ENCODE peak calls at places on chromosomes 16 and 17, in ten cellular contexts. Q is HuH-7.5; E is HFF-Myc; A is HS-27A; V is lung; O is H7; N is NCI-H774; M is activated effector memory CD4-positive, alpha-beta T cell treated with anti-CD3 and anti-CD28 coated beads, Interleukin-2, amount 50 U/mL, for 16 hours; Y is omental fat pad; S is HCEC 1CT. L is an unnamed sample.

GRCh38 chr16:85612191-85612800 is 826 bp upstream of the GSE1 start:
- DNase-seq in Q (peak; percentile 92), E (peak; percentile 51), A (peak; percentile 90), V (peak; percentile 93), O (peak; percentile 94), N (no peak), M (peak; percentile 70), Y (no peak), S (peak; percentile 86), L (no peak)

GRCh38 chr17:48100591-48101011 is 677 bp downstream of the CBX1 start:
- DNase-seq in Q (peak; percentile 43), E (no peak), A (peak; percentile 70), V (peak; percentile 59), O (peak; percentile 86), N (peak; percentile 75), M (no peak), Y (peak; percentile 31), S (peak; percentile 53), L (peak; percentile 65)

GRCh38 chr16:23670137-23670776 is 8.4 kb upstream of the PLK1 start:
- DNase-seq in Q (no peak), E (no peak), A (no peak), V (no peak), O (no peak), N (no peak), M (no peak), Y (no peak), S (peak; percentile 96), L (no peak)

GRCh38 chr17:40182606-40183005 is 5.3 kb downstream of the RAPGEFL1 start:
- DNase-seq in Q (no peak), E (no peak), A (no peak), V (no peak), O (no peak), N (no peak), M (no peak), Y (no peak), S (no peak), L (no peak)

GRCh38 chr16:85988723-85989313 is 89.9 kb downstream of the IRF8 start:
- DNase-seq in Q (no peak), E (no peak), A (no peak), V (no peak), O (no peak), N (no peak), M (no peak), Y (no peak), S (no peak), L (no peak)

GRCh38 chr16:72997141-72997542 is 50.8 kb downstream of the ZFHX3 start:
- DNase-seq in Q (no peak), E (no peak), A (no peak), V (peak; percentile 71), O (no peak), N (no peak), M (peak; percentile 6), Y (no peak), S (peak; percentile 48), L (no peak)

GRCh38 chr16:11392041-11392581 is 46.9 kb downstream of the RMI2 start:
- DNase-seq in Q (no peak), E (no peak), A (no peak), V (no peak), O (peak; percentile 64), N (no peak), M (no peak), Y (no peak), S (no peak), L (no peak)

GRCh38 chr16:31876955-31877828 is 3.6 kb downstream of the ZNF267 start:
- DNase-seq in Q (no peak), E (peak; percentile 52), A (no peak), V (no peak), O (no peak), N (no peak), M (peak; percentile 78), Y (no peak), S (peak; percentile 92), L (no peak)

GRCh38 chr16:16093625-16094332 is 129.5 kb downstream of the ABCC6 start:
- DNase-seq in Q (no peak), E (no peak), A (no peak), V (no peak), O (peak; percentile 62), N (no peak), M (no peak), Y (no peak), S (no peak), L (no peak)

GRCh38 chr16:85327731-85328664 is 215.7 kb upstream of the CIBAR2 start:
- DNase-seq in Q (no peak), E (no peak), A (no peak), V (no peak), O (peak; percentile 94), N (peak; percentile 12), M (no peak), Y (no peak), S (no peak), L (peak; percentile 79)

GRCh38 chr16:57093845-57094564 is 1.6 kb downstream of the CPNE2 start:
- DNase-seq in Q (no peak), E (no peak), A (no peak), V (no peak), O (no peak), N (no peak), M (no peak), Y (no peak), S (no peak), L (no peak)

GRCh38 chr16:22634913-22635312 is 124.2 kb downstream of the NPIPB5 start:
- DNase-seq in Q (no peak), E (no peak), A (no peak), V (no peak), O (peak; percentile 67), N (no peak), M (no peak), Y (no peak), S (no peak), L (no peak)

GRCh38 chr17:26731005-26731921 is 562.7 kb upstream of the WSB1 start:
- DNase-seq in Q (no peak), E (no peak), A (no peak), V (no peak), O (no peak), N (no peak), M (no peak), Y (no peak), S (no peak), L (no peak)

GRCh38 chr16:15879255-15879804 is 9.1 kb downstream of the CEP20 start:
- DNase-seq in Q (no peak), E (peak; percentile 25), A (no peak), V (no peak), O (no peak), N (peak; percentile 28), M (no peak), Y (no peak), S (peak; percentile 91), L (no peak)

GRCh38 chr16:85521737-85522042 is 91.4 kb upstream of the GSE1 start:
- DNase-seq in Q (no peak), E (no peak), A (no peak), V (no peak), O (no peak), N (no peak), M (no peak), Y (no peak), S (no peak), L (no peak)

GRCh38 chr16:50974438-50975036 is 176.5 kb downstream of the SALL1 start:
- DNase-seq in Q (no peak), E (no peak), A (no peak), V (no peak), O (no peak), N (no peak), M (no peak), Y (no peak), S (no peak), L (no peak)

GRCh38 chr16:53672461-53672860 is 31.2 kb downstream of the RPGRIP1L start:
- DNase-seq in Q (no peak), E (no peak), A (no peak), V (no peak), O (no peak), N (no peak), M (no peak), Y (no peak), S (no peak), L (no peak)

GRCh38 chr17:32755045-32755805 is 121.7 kb downstream of the MYO1D start:
- DNase-seq in Q (peak; percentile 27), E (peak; percentile 56), A (no peak), V (no peak), O (peak; percentile 9), N (peak; percentile 62), M (no peak), Y (no peak), S (peak; percentile 66), L (peak; percentile 76)

GRCh38 chr16:89115216-89115949 is 21.7 kb downstream of the ACSF3 start:
- DNase-seq in Q (no peak), E (no peak), A (no peak), V (peak; percentile 77), O (no peak), N (no peak), M (peak; percentile 94), Y (peak; percentile 45), S (no peak), L (no peak)

GRCh38 chr17:57927048-57927723 is 28.0 kb downstream of the CUEDC1 start:
- DNase-seq in Q (peak; percentile 38), E (no peak), A (no peak), V (no peak), O (peak; percentile 79), N (peak; percentile 44), M (no peak), Y (no peak), S (peak; percentile 25), L (no peak)

GRCh38 chr16:78705694-78706093 is 606.2 kb downstream of the WWOX start:
- DNase-seq in Q (no peak), E (peak; percentile 11), A (no peak), V (no peak), O (no peak), N (no peak), M (no peak), Y (no peak), S (no peak), L (no peak)

GRCh38 chr17:44599298-44600175 is 42.3 kb downstream of the FZD2 start:
- DNase-seq in Q (no peak), E (peak; percentile 95), A (peak; percentile 74), V (peak; percentile 69), O (peak; percentile 71), N (no peak), M (no peak), Y (peak; percentile 38), S (peak; percentile 97), L (peak; percentile 18)

GRCh38 chr17:81939881-81940385 is 2.8 kb upstream of the PYCR1 start:
- DNase-seq in Q (no peak), E (no peak), A (no peak), V (no peak), O (no peak), N (no peak), M (no peak), Y (no peak), S (no peak), L (no peak)

GRCh38 chr17:7258731-7259554 is 3.3 kb downstream of the CLDN7 start:
- DNase-seq in Q (peak; percentile 70), E (no peak), A (no peak), V (peak; percentile 80), O (peak; percentile 20), N (no peak), M (no peak), Y (no peak), S (peak; percentile 37), L (no peak)

GRCh38 chr16:51184702-51185433 is 33.8 kb upstream of the SALL1 start:
- DNase-seq in Q (no peak), E (no peak), A (no peak), V (no peak), O (no peak), N (no peak), M (no peak), Y (no peak), S (no peak), L (no peak)

GRCh38 chr16:62194828-62195227 is 158.6 kb upstream of the CDH8 start:
- DNase-seq in Q (no peak), E (no peak), A (no peak), V (no peak), O (no peak), N (no peak), M (no peak), Y (no peak), S (no peak), L (no peak)

GRCh38 chr17:43578699-43579569 is 32.8 kb upstream of the ETV4 start:
- DNase-seq in Q (no peak), E (no peak), A (no peak), V (no peak), O (peak; percentile 70), N (peak; percentile 13), M (peak; percentile 78), Y (no peak), S (no peak), L (peak; percentile 39)

GRCh38 chr16:8758022-8758421 is 39.4 kb downstream of the TMEM186 start:
- DNase-seq in Q (no peak), E (no peak), A (no peak), V (no peak), O (no peak), N (no peak), M (no peak), Y (no peak), S (no peak), L (no peak)

L was measured in NCI-H1436.